ENCODE peak calls at places on chromosome X, in five cellular contexts. P is uterus, I is ascending aorta, S is NCI-H460, Q is cardiac muscle cell. K is an unnamed sample.

GRCh38 chrX:103440621-103441020 is 64.3 kb downstream of the BEX3 start:
- DNase-seq in P (no peak), I (no peak), S (no peak), Q (no peak), K (no peak)

GRCh38 chrX:65706041-65706828 is 38.8 kb downstream of the MSN start:
- DNase-seq in P (peak), I (peak), S (no peak), Q (peak), K (no peak)

GRCh38 chrX:41779058-41779564 is 55.1 kb downstream of the GPR82 start:
- DNase-seq in P (no peak), I (no peak), S (peak), Q (peak), K (no peak)

GRCh38 chrX:136039968-136040367 is 54.7 kb downstream of the SLC9A6 start:
- DNase-seq in P (no peak), I (no peak), S (no peak), Q (no peak), K (no peak)

GRCh38 chrX:7351946-7352345 is 204.0 kb upstream of the PUDP start:
- DNase-seq in P (no peak), I (no peak), S (no peak), Q (no peak), K (no peak)

GRCh38 chrX:65451663-65452062 is 82.9 kb downstream of the LAS1L start:
- DNase-seq in P (no peak), I (no peak), S (peak), Q (peak), K (no peak)

GRCh38 chrX:119784747-119785446 is 6.5 kb downstream of the RPL39 start:
- DNase-seq in P (no peak), I (no peak), S (peak), Q (no peak), K (peak)

GRCh38 chrX:56761167-56761566 is 32.1 kb downstream of the NBDY start:
- DNase-seq in P (no peak), I (peak), S (no peak), Q (no peak), K (no peak)

GRCh38 chrX:49053223-49054072 is 5.4 kb upstream of the CCDC120 start:
- DNase-seq in P (peak), I (peak), S (peak), Q (peak), K (peak)

GRCh38 chrX:17944833-17945497 is 83.9 kb upstream of the RAI2 start:
- DNase-seq in P (no peak), I (no peak), S (peak), Q (peak), K (no peak)

GRCh38 chrX:132292753-132293152 is 73.5 kb upstream of the RAP2C start:
- DNase-seq in P (peak), I (no peak), S (peak), Q (peak), K (peak)

GRCh38 chrX:132750312-132751042 is 208.0 kb downstream of the HS6ST2 start:
- DNase-seq in P (no peak), I (no peak), S (no peak), Q (no peak), K (no peak)

GRCh38 chrX:56978172-56978571 is 17.2 kb downstream of the SPIN3 start:
- DNase-seq in P (peak), I (no peak), S (peak), Q (peak), K (peak)

GRCh38 chrX:71081348-71082148 is 13.4 kb upstream of the SNX12 start:
- DNase-seq in P (no peak), I (no peak), S (no peak), Q (no peak), K (no peak)

GRCh38 chrX:119455264-119455663 is 13.0 kb upstream of the SLC25A5 start:
- DNase-seq in P (no peak), I (no peak), S (no peak), Q (no peak), K (no peak)

GRCh38 chrX:97547873-97548578 is 664.3 kb downstream of the RPA4 start:
- DNase-seq in P (no peak), I (no peak), S (no peak), Q (no peak), K (no peak)

GRCh38 chrX:53321943-53322497 is 40.6 kb upstream of the IQSEC2 start:
- DNase-seq in P (no peak), I (no peak), S (no peak), Q (peak), K (no peak)

GRCh38 chrX:24153175-24153795 is 3.8 kb downstream of the ZFX start:
- DNase-seq in P (no peak), I (no peak), S (no peak), Q (peak), K (no peak)

GRCh38 chrX:40074959-40075332 is 22.8 kb downstream of the BCOR start:
- DNase-seq in P (no peak), I (no peak), S (no peak), Q (no peak), K (no peak)

GRCh38 chrX:9683350-9683749 is 82.3 kb downstream of the GPR143 start:
- DNase-seq in P (no peak), I (no peak), S (no peak), Q (no peak), K (no peak)

GRCh38 chrX:112247714-112248113 is 165.1 kb upstream of the TRPC5 start:
- DNase-seq in P (no peak), I (no peak), S (no peak), Q (no peak), K (no peak)

GRCh38 chrX:153441296-153441695 is 4.6 kb downstream of the TREX2 start:
- DNase-seq in P (no peak), I (no peak), S (no peak), Q (peak), K (no peak)